ENCODE peak calls at places on chromosome 13, in seven cellular contexts. One of them, this sample, is unnamed.

GRCh38 chr13:95256086-95256485 is 45.2 kb downstream of the ABCC4 start:
- DNase-seq in HFF-Myc: peak; percentile 59
- DNase-seq in choroid plexus epithelial cell: peak; percentile 93
- DNase-seq in thoracic aorta: no peak
- DNase-seq in fibroblast of pulmonary artery: peak; percentile 92
- DNase-seq in fibroblast of lung: peak; percentile 76
- DNase-seq in heart right ventricle: no peak
- DNase-seq in this sample: peak; percentile 97

GRCh38 chr13:65653548-65654078 is 1576.5 kb downstream of the PCDH9 start:
- DNase-seq in fibroblast of pulmonary artery: no peak
- DNase-seq in thoracic aorta: no peak
- DNase-seq in choroid plexus epithelial cell: no peak
- DNase-seq in heart right ventricle: no peak
- DNase-seq in fibroblast of lung: no peak
- DNase-seq in HFF-Myc: no peak
- DNase-seq in this sample: no peak

GRCh38 chr13:95628488-95628887 is 16.0 kb downstream of the DZIP1 start:
- DNase-seq in fibroblast of pulmonary artery: no peak
- DNase-seq in heart right ventricle: no peak
- DNase-seq in choroid plexus epithelial cell: no peak
- DNase-seq in fibroblast of lung: no peak
- DNase-seq in thoracic aorta: no peak
- DNase-seq in HFF-Myc: no peak
- DNase-seq in this sample: no peak

GRCh38 chr13:80083516-80084085 is 257.3 kb downstream of the SPRY2 start:
- DNase-seq in fibroblast of pulmonary artery: peak; percentile 70
- DNase-seq in choroid plexus epithelial cell: peak; percentile 71
- DNase-seq in HFF-Myc: no peak
- DNase-seq in heart right ventricle: no peak
- DNase-seq in fibroblast of lung: no peak
- DNase-seq in thoracic aorta: no peak
- DNase-seq in this sample: peak; percentile 69

GRCh38 chr13:84706004-84706710 is 823.9 kb upstream of the SLITRK1 start:
- DNase-seq in HFF-Myc: no peak
- DNase-seq in choroid plexus epithelial cell: no peak
- DNase-seq in fibroblast of pulmonary artery: no peak
- DNase-seq in fibroblast of lung: no peak
- DNase-seq in thoracic aorta: no peak
- DNase-seq in heart right ventricle: no peak
- DNase-seq in this sample: no peak

GRCh38 chr13:44382635-44383145 is 9.1 kb downstream of the SERP2 start:
- DNase-seq in fibroblast of lung: no peak
- DNase-seq in HFF-Myc: no peak
- DNase-seq in thoracic aorta: no peak
- DNase-seq in fibroblast of pulmonary artery: no peak
- DNase-seq in heart right ventricle: peak; percentile 37
- DNase-seq in choroid plexus epithelial cell: no peak
- DNase-seq in this sample: no peak

GRCh38 chr13:24270639-24271131 is 38.7 kb upstream of the C1QTNF9 start:
- DNase-seq in fibroblast of lung: peak; percentile 66
- DNase-seq in heart right ventricle: peak; percentile 68
- DNase-seq in thoracic aorta: no peak
- DNase-seq in HFF-Myc: no peak
- DNase-seq in choroid plexus epithelial cell: peak; percentile 62
- DNase-seq in fibroblast of pulmonary artery: peak; percentile 47
- DNase-seq in this sample: peak; percentile 75

GRCh38 chr13:34207334-34207733 is 389.4 kb downstream of the RFC3 start:
- DNase-seq in fibroblast of pulmonary artery: peak; percentile 91
- DNase-seq in choroid plexus epithelial cell: peak; percentile 93
- DNase-seq in fibroblast of lung: peak; percentile 70
- DNase-seq in thoracic aorta: no peak
- DNase-seq in heart right ventricle: peak; percentile 21
- DNase-seq in HFF-Myc: peak; percentile 56
- DNase-seq in this sample: peak; percentile 92

GRCh38 chr13:51814825-51815650 is 11.1 kb upstream of the DHRS12 start:
- DNase-seq in fibroblast of lung: peak; percentile 60
- DNase-seq in thoracic aorta: no peak
- DNase-seq in choroid plexus epithelial cell: peak; percentile 74
- DNase-seq in HFF-Myc: no peak
- DNase-seq in heart right ventricle: no peak
- DNase-seq in fibroblast of pulmonary artery: peak; percentile 71
- DNase-seq in this sample: peak; percentile 73

GRCh38 chr13:43003729-43004128 is 11.7 kb upstream of the EPSTI1 start:
- DNase-seq in thoracic aorta: no peak
- DNase-seq in heart right ventricle: no peak
- DNase-seq in fibroblast of lung: no peak
- DNase-seq in choroid plexus epithelial cell: no peak
- DNase-seq in HFF-Myc: no peak
- DNase-seq in fibroblast of pulmonary artery: no peak
- DNase-seq in this sample: no peak

GRCh38 chr13:44573790-44574465 is 2.2 kb downstream of the TSC22D1 start:
- DNase-seq in thoracic aorta: no peak
- DNase-seq in fibroblast of lung: peak; percentile 57
- DNase-seq in fibroblast of pulmonary artery: peak; percentile 62
- DNase-seq in HFF-Myc: peak; percentile 54
- DNase-seq in choroid plexus epithelial cell: peak; percentile 78
- DNase-seq in heart right ventricle: no peak
- DNase-seq in this sample: peak; percentile 66

GRCh38 chr13:50951366-50951765 is 41.8 kb downstream of the RNASEH2B start:
- DNase-seq in heart right ventricle: no peak
- DNase-seq in thoracic aorta: no peak
- DNase-seq in fibroblast of pulmonary artery: peak; percentile 8
- DNase-seq in fibroblast of lung: peak; percentile 82
- DNase-seq in HFF-Myc: no peak
- DNase-seq in choroid plexus epithelial cell: no peak
- DNase-seq in this sample: no peak

GRCh38 chr13:46810440-46810839 is 13.5 kb upstream of the ESD start:
- DNase-seq in choroid plexus epithelial cell: peak; percentile 44
- DNase-seq in fibroblast of pulmonary artery: no peak
- DNase-seq in thoracic aorta: no peak
- DNase-seq in fibroblast of lung: no peak
- DNase-seq in HFF-Myc: no peak
- DNase-seq in heart right ventricle: no peak
- DNase-seq in this sample: no peak

GRCh38 chr13:26964278-26965057 is 203.9 kb upstream of the GPR12 start:
- DNase-seq in thoracic aorta: no peak
- DNase-seq in fibroblast of lung: no peak
- DNase-seq in fibroblast of pulmonary artery: peak; percentile 42
- DNase-seq in choroid plexus epithelial cell: peak; percentile 30
- DNase-seq in HFF-Myc: no peak
- DNase-seq in heart right ventricle: peak; percentile 33
- DNase-seq in this sample: peak; percentile 49

GRCh38 chr13:68708336-68708908 is 1399.2 kb upstream of the ATXN8OS start:
- DNase-seq in fibroblast of pulmonary artery: no peak
- DNase-seq in choroid plexus epithelial cell: no peak
- DNase-seq in heart right ventricle: no peak
- DNase-seq in fibroblast of lung: no peak
- DNase-seq in thoracic aorta: no peak
- DNase-seq in HFF-Myc: no peak
- DNase-seq in this sample: no peak

GRCh38 chr13:95154441-95154886 is 146.8 kb downstream of the ABCC4 start:
- DNase-seq in heart right ventricle: no peak
- DNase-seq in HFF-Myc: no peak
- DNase-seq in fibroblast of lung: peak; percentile 21
- DNase-seq in thoracic aorta: no peak
- DNase-seq in choroid plexus epithelial cell: no peak
- DNase-seq in fibroblast of pulmonary artery: peak; percentile 49
- DNase-seq in this sample: peak; percentile 79

GRCh38 chr13:100044936-100045335 is 44.0 kb upstream of the PCCA start:
- DNase-seq in thoracic aorta: no peak
- DNase-seq in HFF-Myc: no peak
- DNase-seq in choroid plexus epithelial cell: peak; percentile 28
- DNase-seq in fibroblast of pulmonary artery: no peak
- DNase-seq in heart right ventricle: no peak
- DNase-seq in fibroblast of lung: no peak
- DNase-seq in this sample: no peak

GRCh38 chr13:79522583-79522982 is 41.6 kb downstream of the NDFIP2 start:
- DNase-seq in fibroblast of pulmonary artery: peak; percentile 66
- DNase-seq in HFF-Myc: peak; percentile 29
- DNase-seq in fibroblast of lung: peak; percentile 30
- DNase-seq in heart right ventricle: no peak
- DNase-seq in thoracic aorta: no peak
- DNase-seq in choroid plexus epithelial cell: peak; percentile 90
- DNase-seq in this sample: peak; percentile 77

GRCh38 chr13:41848435-41849255 is 112.3 kb downstream of the VWA8 start:
- DNase-seq in heart right ventricle: no peak
- DNase-seq in fibroblast of pulmonary artery: peak; percentile 41
- DNase-seq in HFF-Myc: no peak
- DNase-seq in choroid plexus epithelial cell: peak; percentile 51
- DNase-seq in thoracic aorta: no peak
- DNase-seq in fibroblast of lung: peak; percentile 32
- DNase-seq in this sample: peak; percentile 67

GRCh38 chr13:27952931-27953670 is 16.0 kb downstream of the CDX2 start:
- DNase-seq in thoracic aorta: no peak
- DNase-seq in HFF-Myc: no peak
- DNase-seq in heart right ventricle: no peak
- DNase-seq in fibroblast of pulmonary artery: no peak
- DNase-seq in fibroblast of lung: no peak
- DNase-seq in choroid plexus epithelial cell: no peak
- DNase-seq in this sample: no peak

GRCh38 chr13:94435604-94436226 is 43.8 kb downstream of the DCT start:
- DNase-seq in choroid plexus epithelial cell: peak; percentile 75
- DNase-seq in HFF-Myc: peak; percentile 29
- DNase-seq in fibroblast of pulmonary artery: peak; percentile 70
- DNase-seq in thoracic aorta: no peak
- DNase-seq in heart right ventricle: no peak
- DNase-seq in fibroblast of lung: peak; percentile 80
- DNase-seq in this sample: peak; percentile 72

GRCh38 chr13:113977976-113978375 is 4.1 kb upstream of the C13orf46 start:
- DNase-seq in heart right ventricle: no peak
- DNase-seq in thoracic aorta: no peak
- DNase-seq in fibroblast of pulmonary artery: no peak
- DNase-seq in fibroblast of lung: no peak
- DNase-seq in HFF-Myc: no peak
- DNase-seq in choroid plexus epithelial cell: no peak
- DNase-seq in this sample: no peak

GRCh38 chr13:101868585-101869469 is 416.4 kb downstream of the ITGBL1 start:
- DNase-seq in fibroblast of lung: no peak
- DNase-seq in heart right ventricle: no peak
- DNase-seq in choroid plexus epithelial cell: no peak
- DNase-seq in thoracic aorta: no peak
- DNase-seq in fibroblast of pulmonary artery: no peak
- DNase-seq in HFF-Myc: no peak
- DNase-seq in this sample: no peak

GRCh38 chr13:59960683-59961082 is 203.0 kb downstream of the DIAPH3 start:
- DNase-seq in HFF-Myc: no peak
- DNase-seq in fibroblast of pulmonary artery: peak; percentile 10
- DNase-seq in thoracic aorta: no peak
- DNase-seq in heart right ventricle: no peak
- DNase-seq in fibroblast of lung: peak; percentile 23
- DNase-seq in choroid plexus epithelial cell: no peak
- DNase-seq in this sample: peak; percentile 11

GRCh38 chr13:29536853-29537252 is 58.6 kb downstream of the SLC7A1 start:
- DNase-seq in fibroblast of lung: no peak
- DNase-seq in HFF-Myc: no peak
- DNase-seq in choroid plexus epithelial cell: no peak
- DNase-seq in heart right ventricle: no peak
- DNase-seq in fibroblast of pulmonary artery: no peak
- DNase-seq in thoracic aorta: no peak
- DNase-seq in this sample: no peak

GRCh38 chr13:96020155-96020575 is 33.0 kb downstream of the UGGT2 start:
- DNase-seq in HFF-Myc: peak; percentile 36
- DNase-seq in thoracic aorta: no peak
- DNase-seq in choroid plexus epithelial cell: peak; percentile 93
- DNase-seq in heart right ventricle: no peak
- DNase-seq in fibroblast of pulmonary artery: peak; percentile 88
- DNase-seq in fibroblast of lung: peak; percentile 80
- DNase-seq in this sample: peak; percentile 82

GRCh38 chr13:103100795-103101194 is 34.6 kb upstream of the SLC10A2 start:
- DNase-seq in heart right ventricle: no peak
- DNase-seq in fibroblast of pulmonary artery: no peak
- DNase-seq in choroid plexus epithelial cell: no peak
- DNase-seq in thoracic aorta: no peak
- DNase-seq in fibroblast of lung: no peak
- DNase-seq in HFF-Myc: no peak
- DNase-seq in this sample: no peak

GRCh38 chr13:106530907-106531520 is 4.4 kb downstream of the EFNB2 start:
- DNase-seq in thoracic aorta: no peak
- DNase-seq in fibroblast of pulmonary artery: no peak
- DNase-seq in heart right ventricle: no peak
- DNase-seq in choroid plexus epithelial cell: peak; percentile 44
- DNase-seq in fibroblast of lung: no peak
- DNase-seq in HFF-Myc: no peak
- DNase-seq in this sample: no peak
- H3K4me3 ChIP-seq in thoracic aorta: peak overlapping the region; percentile 89
- H3K4me3 ChIP-seq in fibroblast of pulmonary artery: no peak overlapping the region
- H3K4me3 ChIP-seq in heart right ventricle: peak overlapping the region; percentile 17
- H3K4me3 ChIP-seq in choroid plexus epithelial cell: peak overlapping the region; percentile 87
- H3K4me3 ChIP-seq in fibroblast of lung: no peak overlapping the region
- H3K4me3 ChIP-seq in HFF-Myc: no peak overlapping the region
- H3K4me3 ChIP-seq in this sample: no peak overlapping the region

GRCh38 chr13:110669036-110669435 is 36.9 kb downstream of the CARS2 start:
- DNase-seq in thoracic aorta: no peak
- DNase-seq in HFF-Myc: no peak
- DNase-seq in fibroblast of lung: no peak
- DNase-seq in fibroblast of pulmonary artery: no peak
- DNase-seq in heart right ventricle: no peak
- DNase-seq in choroid plexus epithelial cell: no peak
- DNase-seq in this sample: no peak
- H3K4me3 ChIP-seq in thoracic aorta: no peak overlapping the region
- H3K4me3 ChIP-seq in HFF-Myc: no peak overlapping the region
- H3K4me3 ChIP-seq in fibroblast of lung: no peak overlapping the region
- H3K4me3 ChIP-seq in fibroblast of pulmonary artery: no peak overlapping the region
- H3K4me3 ChIP-seq in heart right ventricle: no peak overlapping the region
- H3K4me3 ChIP-seq in choroid plexus epithelial cell: no peak overlapping the region
- H3K4me3 ChIP-seq in this sample: no peak overlapping the region

GRCh38 chr13:48236528-48237353 is 3.7 kb downstream of the ITM2B start:
- DNase-seq in fibroblast of pulmonary artery: peak; percentile 81
- DNase-seq in fibroblast of lung: peak; percentile 37
- DNase-seq in heart right ventricle: no peak
- DNase-seq in HFF-Myc: no peak
- DNase-seq in thoracic aorta: no peak
- DNase-seq in choroid plexus epithelial cell: peak; percentile 84
- DNase-seq in this sample: peak; percentile 74
- H3K4me3 ChIP-seq in fibroblast of pulmonary artery: peak overlapping the region; percentile 85
- H3K4me3 ChIP-seq in fibroblast of lung: no peak overlapping the region
- H3K4me3 ChIP-seq in heart right ventricle: peak overlapping the region; percentile 99
- H3K4me3 ChIP-seq in HFF-Myc: no peak overlapping the region
- H3K4me3 ChIP-seq in thoracic aorta: peak overlapping the region; percentile 100
- H3K4me3 ChIP-seq in choroid plexus epithelial cell: peak overlapping the region; percentile 9
- H3K4me3 ChIP-seq in this sample: no peak overlapping the region

GRCh38 chr13:110873639-110874507 is 41.0 kb downstream of the ANKRD10 start:
- DNase-seq in heart right ventricle: no peak
- DNase-seq in fibroblast of pulmonary artery: no peak
- DNase-seq in thoracic aorta: no peak
- DNase-seq in fibroblast of lung: no peak
- DNase-seq in choroid plexus epithelial cell: no peak
- DNase-seq in HFF-Myc: no peak
- DNase-seq in this sample: no peak
- H3K4me3 ChIP-seq in heart right ventricle: peak overlapping the region; percentile 38
- H3K4me3 ChIP-seq in fibroblast of pulmonary artery: peak overlapping the region; percentile 46
- H3K4me3 ChIP-seq in thoracic aorta: peak overlapping the region; percentile 66
- H3K4me3 ChIP-seq in fibroblast of lung: peak overlapping the region; percentile 60
- H3K4me3 ChIP-seq in choroid plexus epithelial cell: peak overlapping the region; percentile 52
- H3K4me3 ChIP-seq in HFF-Myc: peak overlapping the region; percentile 8
- H3K4me3 ChIP-seq in this sample: peak overlapping the region; percentile 28